ENCODE peak calls at places on chromosomes 13 and 19, in nine cellular contexts. K is A549, B is tibial nerve, R is suprapubic skin, S is SK-N-SH, H is ovary, J is K562, E is H1, Z is HepG2. D is an unnamed sample.

GRCh38 chr13:75357576-75358295 is 124.2 kb downstream of the TBC1D4 start:
- DNase-seq in Z (peak; percentile 69), R (no peak), E (peak; percentile 17), K (peak; percentile 47), S (peak; percentile 74), J (peak; percentile 61), B (no peak), H (no peak), D (no peak)

GRCh38 chr19:16899566-16900075 is 10.8 kb downstream of the F2RL3 start:
- DNase-seq in S (peak; percentile 53), E (no peak), Z (peak; percentile 22), J (peak; percentile 65), R (no peak), H (no peak), K (peak; percentile 64), B (no peak), D (peak; percentile 46)

GRCh38 chr13:48437381-48437780 is 24.5 kb upstream of the LPAR6 start:
- DNase-seq in E (no peak), H (peak; percentile 74), Z (no peak), R (no peak), B (peak; percentile 57), K (no peak), S (no peak), J (no peak), D (peak; percentile 67)

GRCh38 chr13:34335662-34336007 is 517.7 kb downstream of the RFC3 start:
- DNase-seq in R (no peak), H (no peak), S (no peak), E (no peak), B (no peak), Z (no peak), K (no peak), J (no peak), D (peak; percentile 72)

GRCh38 chr13:104114111-104114510 is 1047.9 kb upstream of the SLC10A2 start:
- DNase-seq in K (no peak), H (no peak), R (no peak), Z (no peak), J (no peak), S (no peak), B (no peak), E (no peak), D (no peak)

GRCh38 chr13:86960876-86961275 is 710.3 kb upstream of the SLITRK5 start:
- DNase-seq in H (no peak), J (no peak), S (no peak), K (no peak), Z (no peak), B (no peak), E (no peak), R (no peak), D (no peak)

GRCh38 chr13:73059460-73060250 is 850 bp downstream of the KLF5 start:
- DNase-seq in S (no peak), B (no peak), R (no peak), E (no peak), H (peak; percentile 65), J (peak; percentile 30), K (no peak), Z (peak; percentile 52), D (peak; percentile 75)

GRCh38 chr13:50788551-50788950 is 54.9 kb downstream of the DLEU7 start:
- DNase-seq in K (no peak), H (no peak), B (no peak), S (no peak), J (no peak), R (no peak), Z (no peak), E (no peak), D (no peak)

GRCh38 chr19:6740589-6741348 is 1.3 kb downstream of the TRIP10 start:
- DNase-seq in R (no peak), Z (no peak), H (peak; percentile 77), J (peak; percentile 48), E (no peak), B (no peak), S (peak; percentile 81), K (no peak), D (peak; percentile 45)

GRCh38 chr19:3073931-3074595 is 11.8 kb upstream of the TLE5 start:
- DNase-seq in E (no peak), Z (no peak), J (peak; percentile 28), R (no peak), B (no peak), S (peak; percentile 14), H (peak; percentile 72), K (no peak), D (no peak)

GRCh38 chr19:18496980-18497256 is 25.0 kb downstream of the ELL start:
- DNase-seq in J (no peak), R (no peak), S (no peak), K (no peak), E (no peak), H (no peak), B (no peak), Z (no peak), D (no peak)

GRCh38 chr13:50131998-50132936 is 117.0 kb downstream of the KCNRG start:
- DNase-seq in E (no peak), K (no peak), S (no peak), J (no peak), Z (no peak), B (no peak), R (no peak), H (no peak), D (no peak)

GRCh38 chr13:111219306-111219705 is 101.1 kb upstream of the TEX29 start:
- DNase-seq in S (no peak), K (no peak), B (no peak), R (no peak), E (no peak), Z (no peak), H (no peak), J (no peak), D (no peak)

GRCh38 chr13:111215081-111216047 is 100.3 kb downstream of the ARHGEF7 start:
- DNase-seq in B (no peak), Z (no peak), J (no peak), E (no peak), S (no peak), K (no peak), H (no peak), R (no peak), D (no peak)

GRCh38 chr13:111219950-111220349 is 100.5 kb upstream of the TEX29 start:
- DNase-seq in Z (no peak), J (no peak), K (no peak), E (no peak), R (no peak), B (no peak), H (no peak), S (no peak), D (no peak)

GRCh38 chr13:111216166-111216960 is 101.3 kb downstream of the ARHGEF7 start:
- DNase-seq in Z (peak; percentile 29), H (peak; percentile 59), B (no peak), E (no peak), S (peak; percentile 61), J (peak; percentile 13), R (no peak), K (peak; percentile 36), D (peak; percentile 39)

DNA sequence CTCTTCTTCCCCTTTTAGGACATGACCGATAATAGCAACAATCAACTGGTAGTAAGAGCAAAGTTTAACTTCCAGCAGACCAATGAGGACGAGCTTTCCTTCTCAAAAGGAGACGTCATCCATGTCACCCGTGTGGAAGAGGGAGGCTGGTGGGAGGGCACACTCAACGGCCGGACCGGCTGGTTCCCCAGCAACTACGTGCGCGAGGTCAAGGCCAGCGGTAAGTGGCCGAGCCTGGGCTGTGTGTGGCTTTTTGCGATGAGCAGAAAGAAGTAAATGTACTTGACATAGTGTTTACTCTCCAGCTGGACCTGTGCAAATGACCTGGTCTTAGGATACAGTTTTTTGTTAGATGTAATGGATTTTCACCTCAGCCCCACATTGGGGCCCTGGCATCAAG is 102.6 kb downstream of the ARHGEF7 start:
- DNase-seq in K (no peak), R (no peak), Z (no peak), S (no peak), E (no peak), H (peak; percentile 73), J (no peak), B (no peak), D (no peak)
- TF ChIP-seq EP300 in K (no peak), R (no peak), Z (no peak), S (no peak), E (no peak), H (no peak), J (no peak), B (peak; percentile 19), D (no peak)

GRCh38 chr13:101916758-101917474 is 464.4 kb downstream of the ITGBL1 start:
- DNase-seq in H (no peak), E (no peak), S (peak; percentile 72), K (no peak), Z (no peak), B (no peak), R (no peak), J (no peak), D (no peak)

GRCh38 chr13:101917475-101917810 is 465.0 kb downstream of the ITGBL1 start:
- DNase-seq in J (no peak), B (no peak), S (peak; percentile 54), Z (no peak), R (no peak), E (no peak), K (no peak), H (no peak), D (no peak)

GRCh38 chr13:101915755-101916107 is 463.3 kb downstream of the ITGBL1 start:
- DNase-seq in K (no peak), R (no peak), Z (no peak), B (no peak), S (no peak), J (no peak), E (no peak), H (no peak), D (no peak)

GRCh38 chr13:101916108-101916757 is 463.8 kb downstream of the ITGBL1 start:
- DNase-seq in H (no peak), J (no peak), Z (no peak), R (no peak), E (peak; percentile 43), K (peak; percentile 15), S (peak; percentile 87), B (no peak), D (no peak)

GRCh38 chr13:101915333-101915732 is 462.9 kb downstream of the ITGBL1 start:
- DNase-seq in J (no peak), Z (no peak), S (peak; percentile 45), K (no peak), H (no peak), B (no peak), E (no peak), R (no peak), D (no peak)
- TF ChIP-seq EP300 in J (no peak), Z (no peak), S (no peak), K (no peak), H (no peak), B (no peak), E (no peak), R (no peak), D (no peak)

DNA sequence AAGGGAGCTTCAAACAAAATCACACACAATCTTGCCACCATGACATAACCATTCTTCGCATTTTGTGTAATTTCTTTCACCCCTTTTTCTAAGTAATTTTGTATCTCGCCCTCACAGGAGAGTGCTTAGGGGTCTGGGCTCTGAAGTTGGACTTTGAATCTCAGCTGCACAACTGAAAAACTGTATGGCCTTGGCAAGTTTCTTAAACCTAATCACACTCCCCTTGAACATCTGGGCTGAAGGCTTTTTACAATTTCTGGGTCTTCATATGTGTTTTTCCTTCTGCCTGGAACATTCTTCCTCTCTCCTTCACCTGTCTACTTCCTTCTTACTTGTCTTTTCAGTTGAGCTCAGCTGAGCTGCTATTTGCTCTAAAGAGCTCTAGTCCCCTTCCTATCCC is 24.3 kb upstream of the CPB2 start:
- DNase-seq in S (no peak), B (no peak), H (no peak), E (no peak), K (no peak), J (no peak), R (no peak), Z (no peak), D (no peak)
- TF ChIP-seq EP300 in S (no peak), B (no peak), H (no peak), E (no peak), K (no peak), J (no peak), R (no peak), Z (no peak), D (no peak)

GRCh38 chr19:1274852-1275259 is 474 bp upstream of the FAM174C start:
- DNase-seq in B (no peak), H (no peak), K (no peak), S (peak; percentile 56), Z (no peak), J (peak; percentile 48), R (no peak), E (no peak), D (no peak)
- TF ChIP-seq EP300 in B (no peak), H (no peak), K (no peak), S (no peak), Z (no peak), J (no peak), R (no peak), E (no peak), D (no peak)

D was measured in stomach.